ENCODE peak calls at places on chromosomes 12 and 14, in four cellular contexts. I is right atrium auricular region, T is RWPE1, O is adrenal gland. S is an unnamed sample.

GRCh38 chr12:122399592-122400373 is 22.7 kb downstream of the CLIP1 start:
- DNase-seq in T (peak), O (peak), I (peak), S (peak)

GRCh38 chr14:58637391-58638230 is at the start of gene DACT1:
- DNase-seq in I (peak), O (peak), T (peak), S (no peak)

GRCh38 chr14:51849095-51849494 is 11.3 kb upstream of the GNG2 start:
- DNase-seq in O (no peak), T (no peak), I (no peak), S (no peak)

GRCh38 chr14:93878251-93878650 is 48.9 kb upstream of the FAM181A start:
- DNase-seq in T (no peak), O (no peak), I (no peak), S (no peak)

GRCh38 chr14:92552066-92552465 is 38.5 kb downstream of the RIN3 start:
- DNase-seq in I (no peak), T (no peak), O (no peak), S (no peak)

GRCh38 chr12:49524660-49525324 is 14.0 kb upstream of the KCNH3 start:
- DNase-seq in I (no peak), O (peak), T (no peak), S (no peak)

GRCh38 chr12:12586879-12587675 is 24.4 kb upstream of the DUSP16 start:
- DNase-seq in T (peak), O (peak), I (no peak), S (peak)

GRCh38 chr12:109737631-109738030 is 24.0 kb downstream of the FAM222A start:
- DNase-seq in T (no peak), I (no peak), O (no peak), S (no peak)

GRCh38 chr12:111330800-111331752 is 37.8 kb downstream of the PHETA1 start:
- DNase-seq in O (no peak), I (no peak), T (peak), S (no peak)

GRCh38 chr12:131829351-131829794 is 1.2 kb downstream of the MMP17 start:
- DNase-seq in I (no peak), T (no peak), O (no peak), S (no peak)

GRCh38 chr12:48818831-48819590 is 715 bp downstream of the CACNB3 start:
- DNase-seq in T (no peak), I (no peak), O (no peak), S (no peak)

GRCh38 chr14:102437997-102438922 is 71.3 kb downstream of the ANKRD9 start:
- DNase-seq in T (peak), I (peak), O (peak), S (no peak)

GRCh38 chr12:42758806-42759205 is 169.3 kb upstream of the PRICKLE1 start:
- DNase-seq in O (no peak), T (peak), I (no peak), S (peak)

GRCh38 chr14:104341532-104342434 is 203.4 kb downstream of the KIF26A start:
- DNase-seq in O (peak), T (peak), I (no peak), S (peak)

GRCh38 chr12:106238146-106238545 is 9.7 kb downstream of the CKAP4 start:
- DNase-seq in O (no peak), I (peak), T (no peak), S (no peak)

GRCh38 chr12:2351129-2351528 is 298.3 kb downstream of the CACNA1C start:
- DNase-seq in O (no peak), T (no peak), I (no peak), S (no peak)

GRCh38 chr12:46152456-46152855 is 116.4 kb downstream of the SLC38A1 start:
- DNase-seq in O (no peak), I (no peak), T (no peak), S (no peak)

GRCh38 chr12:46148706-46149463 is 120.0 kb downstream of the SLC38A1 start:
- DNase-seq in T (no peak), I (no peak), O (no peak), S (no peak)

GRCh38 chr12:46147144-46147543 is 121.7 kb downstream of the SLC38A1 start:
- DNase-seq in T (no peak), I (no peak), O (no peak), S (no peak)

GRCh38 chr12:46150735-46151134 is 118.1 kb downstream of the SLC38A1 start:
- DNase-seq in I (no peak), T (no peak), O (no peak), S (no peak)

DNA sequence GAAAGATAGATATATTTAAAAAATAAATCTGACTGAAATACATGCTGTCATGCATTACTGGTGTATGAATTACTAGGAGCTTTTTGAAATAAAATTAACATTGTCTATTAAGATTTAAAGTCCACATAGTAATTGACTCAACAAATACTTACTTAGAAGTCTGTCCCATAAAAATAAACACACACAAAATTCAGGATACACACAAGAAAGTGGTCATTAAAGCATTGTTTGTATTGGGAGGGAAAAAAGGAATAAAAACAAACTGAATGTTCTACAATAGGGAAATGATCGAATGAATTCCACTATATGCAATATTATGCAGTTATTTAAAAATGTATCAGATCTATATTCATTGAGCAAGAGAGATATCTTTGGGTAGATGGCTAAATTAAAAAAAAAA is 118.9 kb downstream of the SLC38A1 start:
- DNase-seq in I (no peak), O (no peak), T (no peak), S (no peak)
- H3K27ac ChIP-seq in I (no peak), O (no peak), T (no peak), S (no peak)

GRCh38 chr12:57629897-57630471 is 3.0 kb downstream of the B4GALNT1 start:
- DNase-seq in I (peak), O (no peak), T (no peak), S (no peak)

GRCh38 chr12:57632369-57632897 is 568 bp downstream of the B4GALNT1 start:
- DNase-seq in I (peak), T (no peak), O (no peak), S (no peak)

GRCh38 chr12:57630891-57631433 is 2.0 kb downstream of the B4GALNT1 start:
- DNase-seq in O (no peak), I (peak), T (no peak), S (no peak)

GRCh38 chr12:57631566-57632368 is 1.2 kb downstream of the B4GALNT1 start:
- DNase-seq in T (no peak), I (peak), O (peak), S (no peak)

GRCh38 chr12:57632898-57633825 is at the start of gene B4GALNT1:
- DNase-seq in O (no peak), T (peak), I (peak), S (no peak)
- H3K27ac ChIP-seq in O (no peak), T (peak), I (no peak), S (no peak)

GRCh38 chr14:96917442-96917963 is 120.3 kb downstream of the VRK1 start:
- DNase-seq in T (no peak), I (no peak), O (peak), S (no peak)
- H3K27ac ChIP-seq in T (no peak), I (no peak), O (no peak), S (no peak)

GRCh38 chr12:66612053-66612775 is 66.7 kb downstream of the GRIP1 start:
- DNase-seq in O (no peak), I (no peak), T (no peak), S (no peak)
- H3K27ac ChIP-seq in O (no peak), I (no peak), T (no peak), S (no peak)

GRCh38 chr12:124567673-124568373 is 411 bp upstream of the NCOR2 start:
- DNase-seq in T (peak), I (peak), O (peak), S (peak)
- H3K27ac ChIP-seq in T (peak), I (peak), O (peak), S (peak)

GRCh38 chr12:96810057-96810456 is 97.0 kb upstream of the NEDD1 start:
- DNase-seq in O (no peak), I (no peak), T (no peak), S (peak)

GRCh38 chr12:96806272-96806671 is 100.8 kb upstream of the NEDD1 start:
- DNase-seq in I (no peak), T (no peak), O (no peak), S (no peak)

GRCh38 chr12:96810477-96810876 is 96.6 kb upstream of the NEDD1 start:
- DNase-seq in T (no peak), O (no peak), I (no peak), S (no peak)

GRCh38 chr12:96809522-96809921 is 97.5 kb upstream of the NEDD1 start:
- DNase-seq in O (no peak), T (no peak), I (no peak), S (no peak)

GRCh38 chr12:96807741-96808140 is 99.3 kb upstream of the NEDD1 start:
- DNase-seq in I (no peak), T (no peak), O (no peak), S (peak)
- H3K27ac ChIP-seq in I (no peak), T (no peak), O (no peak), S (peak)